ENCODE peak calls at places on chromosome 1, in six cellular contexts. B is A549, O is HFFc6, Y is HFF-Myc, C is NCI-H1694, L is left colon. E is an unnamed sample.

GRCh38 chr1:69129538-69129937 is 438.2 kb upstream of the LRRC7 start:
- DNase-seq in B (no peak), O (no peak), Y (no peak), C (no peak), L (no peak), E (no peak)

GRCh38 chr1:9084883-9085282 is 15.4 kb upstream of the SLC2A5 start:
- DNase-seq in B (no peak), O (no peak), Y (no peak), C (no peak), L (peak), E (no peak)

GRCh38 chr1:184941735-184942134 is 32.6 kb downstream of the NIBAN1 start:
- DNase-seq in B (no peak), O (no peak), Y (no peak), C (no peak), L (no peak), E (no peak)

GRCh38 chr1:160219062-160219929 is 14.1 kb downstream of the PEA15 start:
- DNase-seq in B (peak), O (peak), Y (peak), C (peak), L (peak), E (peak)

GRCh38 chr1:215754112-215754511 is 187.0 kb downstream of the KCTD3 start:
- DNase-seq in B (no peak), O (no peak), Y (no peak), C (no peak), L (no peak), E (no peak)

GRCh38 chr1:241802849-241803248 is 45.2 kb upstream of the EXO1 start:
- DNase-seq in B (no peak), O (no peak), Y (no peak), C (no peak), L (no peak), E (no peak)

GRCh38 chr1:20511518-20512428 is 3.8 kb upstream of the MUL1 start:
- DNase-seq in B (no peak), O (no peak), Y (no peak), C (no peak), L (no peak), E (no peak)

GRCh38 chr1:216929870-216930582 is 206.8 kb upstream of the ESRRG start:
- DNase-seq in B (no peak), O (no peak), Y (no peak), C (no peak), L (no peak), E (no peak)

GRCh38 chr1:23148084-23148483 is 20.6 kb downstream of the LUZP1 start:
- DNase-seq in B (no peak), O (no peak), Y (no peak), C (no peak), L (no peak), E (no peak)

GRCh38 chr1:6497215-6497866 is 5.9 kb upstream of the PLEKHG5 start:
- DNase-seq in B (peak), O (peak), Y (no peak), C (no peak), L (peak), E (no peak)

GRCh38 chr1:36831171-36831810 is 203.0 kb downstream of the GRIK3 start:
- DNase-seq in B (no peak), O (no peak), Y (no peak), C (peak), L (no peak), E (no peak)

GRCh38 chr1:43255438-43256210 is 14.2 kb upstream of the TMEM125 start:
- DNase-seq in B (no peak), O (no peak), Y (no peak), C (no peak), L (no peak), E (no peak)

GRCh38 chr1:243595527-243596206 is 254.4 kb downstream of the AKT3 start:
- DNase-seq in B (no peak), O (peak), Y (peak), C (no peak), L (no peak), E (no peak)